ENCODE peak calls at places on chromosome X, in nine cellular contexts. One of them, this sample, is unnamed.

GRCh38 chrX:135384161-135384836 is 37.4 kb upstream of the SMIM10L2A start:
- DNase-seq in left lung: no peak
- DNase-seq in GM12878: no peak
- DNase-seq in AG04449: no peak
- DNase-seq in type B pancreatic cell: no peak
- DNase-seq in lower leg skin: no peak
- DNase-seq in LNCaP clone FGC: no peak
- DNase-seq in astrocyte of the cerebellum: no peak
- DNase-seq in NB4: peak; percentile 44
- DNase-seq in this sample: no peak

GRCh38 chrX:70139736-70140135 is 6.5 kb downstream of the IGBP1 start:
- DNase-seq in left lung: no peak
- DNase-seq in GM12878: no peak
- DNase-seq in AG04449: no peak
- DNase-seq in type B pancreatic cell: no peak
- DNase-seq in lower leg skin: no peak
- DNase-seq in LNCaP clone FGC: no peak
- DNase-seq in astrocyte of the cerebellum: no peak
- DNase-seq in NB4: no peak
- DNase-seq in this sample: no peak

GRCh38 chrX:17535229-17535628 is 160.2 kb downstream of the NHS start:
- DNase-seq in left lung: no peak
- DNase-seq in GM12878: no peak
- DNase-seq in AG04449: no peak
- DNase-seq in type B pancreatic cell: no peak
- DNase-seq in lower leg skin: no peak
- DNase-seq in LNCaP clone FGC: no peak
- DNase-seq in astrocyte of the cerebellum: no peak
- DNase-seq in NB4: peak; percentile 40
- DNase-seq in this sample: no peak

GRCh38 chrX:41081821-41082220 is 3.4 kb upstream of the USP9X start:
- DNase-seq in left lung: no peak
- DNase-seq in GM12878: no peak
- DNase-seq in AG04449: no peak
- DNase-seq in type B pancreatic cell: no peak
- DNase-seq in lower leg skin: no peak
- DNase-seq in LNCaP clone FGC: no peak
- DNase-seq in astrocyte of the cerebellum: no peak
- DNase-seq in NB4: no peak
- DNase-seq in this sample: no peak

GRCh38 chrX:78708171-78708570 is 39.3 kb upstream of the LPAR4 start:
- DNase-seq in left lung: no peak
- DNase-seq in GM12878: no peak
- DNase-seq in AG04449: no peak
- DNase-seq in type B pancreatic cell: no peak
- DNase-seq in lower leg skin: no peak
- DNase-seq in LNCaP clone FGC: no peak
- DNase-seq in astrocyte of the cerebellum: peak; percentile 16
- DNase-seq in NB4: peak; percentile 73
- DNase-seq in this sample: no peak

GRCh38 chrX:74061879-74062278 is 242.1 kb upstream of the ZCCHC13 start:
- DNase-seq in left lung: no peak
- DNase-seq in GM12878: no peak
- DNase-seq in AG04449: no peak
- DNase-seq in type B pancreatic cell: no peak
- DNase-seq in lower leg skin: no peak
- DNase-seq in LNCaP clone FGC: no peak
- DNase-seq in astrocyte of the cerebellum: no peak
- DNase-seq in NB4: no peak
- DNase-seq in this sample: no peak

GRCh38 chrX:118459494-118459893 is 36.1 kb upstream of the DOCK11 start:
- DNase-seq in left lung: no peak
- DNase-seq in GM12878: peak; percentile 2
- DNase-seq in AG04449: no peak
- DNase-seq in type B pancreatic cell: no peak
- DNase-seq in lower leg skin: no peak
- DNase-seq in LNCaP clone FGC: no peak
- DNase-seq in astrocyte of the cerebellum: peak; percentile 26
- DNase-seq in NB4: peak; percentile 42
- DNase-seq in this sample: no peak

GRCh38 chrX:265502-265901 is 15.7 kb upstream of the PLCXD1 start:
- DNase-seq in left lung: peak; percentile 31
- DNase-seq in GM12878: no peak
- DNase-seq in AG04449: no peak
- DNase-seq in type B pancreatic cell: peak; percentile 43
- DNase-seq in lower leg skin: peak; percentile 9
- DNase-seq in LNCaP clone FGC: no peak
- DNase-seq in astrocyte of the cerebellum: no peak
- DNase-seq in NB4: no peak
- DNase-seq in this sample: no peak

GRCh38 chrX:117973175-117974075 is 143.2 kb downstream of the KLHL13 start:
- DNase-seq in left lung: no peak
- DNase-seq in GM12878: no peak
- DNase-seq in AG04449: no peak
- DNase-seq in type B pancreatic cell: no peak
- DNase-seq in lower leg skin: no peak
- DNase-seq in LNCaP clone FGC: no peak
- DNase-seq in astrocyte of the cerebellum: no peak
- DNase-seq in NB4: no peak
- DNase-seq in this sample: no peak

GRCh38 chrX:110394653-110395052 is 36.0 kb downstream of the RTL9 start:
- DNase-seq in left lung: no peak
- DNase-seq in GM12878: no peak
- DNase-seq in AG04449: no peak
- DNase-seq in type B pancreatic cell: no peak
- DNase-seq in lower leg skin: no peak
- DNase-seq in LNCaP clone FGC: no peak
- DNase-seq in astrocyte of the cerebellum: no peak
- DNase-seq in NB4: peak; percentile 16
- DNase-seq in this sample: no peak

GRCh38 chrX:118968031-118968430 is 6.4 kb upstream of the LONRF3 start:
- DNase-seq in left lung: no peak
- DNase-seq in GM12878: no peak
- DNase-seq in AG04449: no peak
- DNase-seq in type B pancreatic cell: no peak
- DNase-seq in lower leg skin: no peak
- DNase-seq in LNCaP clone FGC: no peak
- DNase-seq in astrocyte of the cerebellum: no peak
- DNase-seq in NB4: no peak
- DNase-seq in this sample: no peak

GRCh38 chrX:128653524-128653923 is 601.3 kb upstream of the ACTRT1 start:
- DNase-seq in left lung: no peak
- DNase-seq in GM12878: no peak
- DNase-seq in AG04449: no peak
- DNase-seq in type B pancreatic cell: no peak
- DNase-seq in lower leg skin: no peak
- DNase-seq in LNCaP clone FGC: no peak
- DNase-seq in astrocyte of the cerebellum: no peak
- DNase-seq in NB4: no peak
- DNase-seq in this sample: no peak

GRCh38 chrX:40871385-40872082 is 136.2 kb upstream of the MED14 start:
- DNase-seq in left lung: no peak
- DNase-seq in GM12878: peak; percentile 87
- DNase-seq in AG04449: no peak
- DNase-seq in type B pancreatic cell: no peak
- DNase-seq in lower leg skin: no peak
- DNase-seq in LNCaP clone FGC: no peak
- DNase-seq in astrocyte of the cerebellum: no peak
- DNase-seq in NB4: no peak
- DNase-seq in this sample: no peak

GRCh38 chrX:78029663-78030062 is 60.2 kb upstream of the PGAM4 start:
- DNase-seq in left lung: no peak
- DNase-seq in GM12878: no peak
- DNase-seq in AG04449: no peak
- DNase-seq in type B pancreatic cell: no peak
- DNase-seq in lower leg skin: no peak
- DNase-seq in LNCaP clone FGC: peak; percentile 30
- DNase-seq in astrocyte of the cerebellum: peak; percentile 3
- DNase-seq in NB4: peak; percentile 57
- DNase-seq in this sample: no peak

DNA sequence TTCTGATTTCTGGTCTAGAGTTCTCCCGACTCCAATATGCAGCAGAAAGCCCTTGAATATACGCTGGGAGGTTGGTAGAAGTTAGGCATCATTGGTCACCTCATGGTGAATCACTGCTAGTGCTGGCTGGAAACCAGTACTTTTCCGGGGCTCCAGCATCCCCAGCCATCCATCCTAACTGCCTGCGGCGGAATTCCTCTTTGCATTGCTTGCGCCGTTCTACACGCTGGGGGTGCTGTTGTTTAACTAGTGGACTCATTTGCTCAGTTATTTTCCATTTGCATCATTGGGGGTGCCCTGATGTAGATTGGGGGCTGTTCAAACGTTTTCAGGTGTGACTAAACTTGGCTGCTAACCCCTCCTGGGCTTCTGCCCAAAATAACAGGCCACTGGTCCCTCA is 23.3 kb upstream of the GPR50 start:
- DNase-seq in left lung: no peak
- DNase-seq in GM12878: no peak
- DNase-seq in AG04449: no peak
- DNase-seq in type B pancreatic cell: no peak
- DNase-seq in lower leg skin: no peak
- DNase-seq in LNCaP clone FGC: no peak
- DNase-seq in astrocyte of the cerebellum: no peak
- DNase-seq in NB4: peak; percentile 1
- DNase-seq in this sample: no peak
- TF ChIP-seq CTCF in left lung: no peak
- TF ChIP-seq CTCF in GM12878: no peak
- TF ChIP-seq CTCF in AG04449: peak; percentile 18
- TF ChIP-seq CTCF in type B pancreatic cell: peak; percentile 63
- TF ChIP-seq CTCF in lower leg skin: no peak
- TF ChIP-seq CTCF in LNCaP clone FGC: peak; percentile 53
- TF ChIP-seq CTCF in astrocyte of the cerebellum: peak; percentile 21
- TF ChIP-seq CTCF in NB4: no peak
- TF ChIP-seq CTCF in this sample: no peak

GRCh38 chrX:98654565-98654964 is 1755.5 kb downstream of the PCDH19 start:
- DNase-seq in left lung: no peak
- DNase-seq in GM12878: no peak
- DNase-seq in AG04449: no peak
- DNase-seq in type B pancreatic cell: no peak
- DNase-seq in lower leg skin: no peak
- DNase-seq in LNCaP clone FGC: no peak
- DNase-seq in astrocyte of the cerebellum: no peak
- DNase-seq in NB4: no peak
- DNase-seq in this sample: no peak
- TF ChIP-seq CTCF in left lung: no peak
- TF ChIP-seq CTCF in GM12878: no peak
- TF ChIP-seq CTCF in AG04449: no peak
- TF ChIP-seq CTCF in type B pancreatic cell: no peak
- TF ChIP-seq CTCF in lower leg skin: no peak
- TF ChIP-seq CTCF in LNCaP clone FGC: no peak
- TF ChIP-seq CTCF in astrocyte of the cerebellum: no peak
- TF ChIP-seq CTCF in NB4: no peak
- TF ChIP-seq CTCF in this sample: no peak

DNA sequence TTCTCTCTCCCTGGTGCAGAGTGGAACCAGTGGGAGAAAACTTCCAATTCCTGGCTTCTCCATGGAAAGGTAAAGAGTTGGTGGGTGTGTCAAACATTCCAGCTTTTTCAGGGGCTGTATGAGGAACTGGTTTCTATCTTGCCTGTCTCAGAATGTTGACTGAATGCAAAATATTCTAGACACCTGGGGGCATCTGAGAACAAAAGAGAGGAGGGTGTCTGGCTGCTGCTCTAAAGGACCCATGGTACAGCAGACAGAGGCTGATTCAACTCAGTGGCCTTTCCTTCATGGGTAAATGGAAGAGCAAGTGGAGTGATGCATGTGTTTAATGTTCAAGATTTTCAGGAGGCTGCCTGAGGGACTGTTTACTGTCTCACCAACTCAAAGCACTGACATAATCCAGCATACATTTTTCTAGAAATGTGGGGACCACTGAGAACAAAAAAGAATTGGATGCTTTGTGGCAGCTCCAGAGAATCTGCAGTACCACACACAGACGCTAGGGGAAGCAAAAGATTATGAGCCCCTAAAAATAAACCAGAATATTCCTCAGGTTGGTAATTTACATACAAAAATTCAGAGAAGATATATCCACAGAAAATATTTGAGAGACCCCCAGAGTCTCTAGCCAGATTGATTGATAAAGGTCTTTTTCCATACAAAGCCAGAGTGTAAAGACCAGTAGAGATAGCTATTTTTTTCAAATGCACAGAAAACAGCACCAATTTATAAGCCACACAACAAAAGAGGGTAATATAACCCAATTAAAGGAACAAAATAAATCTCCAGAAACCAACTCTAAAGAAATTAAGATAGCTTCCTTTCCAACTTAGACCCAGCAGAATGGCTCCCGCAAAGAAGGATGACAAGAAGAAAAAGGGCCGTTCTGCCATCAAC is 48.0 kb upstream of the STARD8 start:
- DNase-seq in left lung: no peak
- DNase-seq in GM12878: no peak
- DNase-seq in AG04449: no peak
- DNase-seq in type B pancreatic cell: no peak
- DNase-seq in lower leg skin: no peak
- DNase-seq in LNCaP clone FGC: no peak
- DNase-seq in astrocyte of the cerebellum: no peak
- DNase-seq in NB4: peak; percentile 15
- DNase-seq in this sample: no peak
- TF ChIP-seq CTCF in left lung: peak; percentile 62
- TF ChIP-seq CTCF in GM12878: peak; percentile 59
- TF ChIP-seq CTCF in AG04449: peak; percentile 29
- TF ChIP-seq CTCF in type B pancreatic cell: peak; percentile 73
- TF ChIP-seq CTCF in lower leg skin: no peak
- TF ChIP-seq CTCF in LNCaP clone FGC: peak; percentile 28
- TF ChIP-seq CTCF in astrocyte of the cerebellum: peak; percentile 75
- TF ChIP-seq CTCF in NB4: peak; percentile 56
- TF ChIP-seq CTCF in this sample: peak; percentile 74

DNA sequence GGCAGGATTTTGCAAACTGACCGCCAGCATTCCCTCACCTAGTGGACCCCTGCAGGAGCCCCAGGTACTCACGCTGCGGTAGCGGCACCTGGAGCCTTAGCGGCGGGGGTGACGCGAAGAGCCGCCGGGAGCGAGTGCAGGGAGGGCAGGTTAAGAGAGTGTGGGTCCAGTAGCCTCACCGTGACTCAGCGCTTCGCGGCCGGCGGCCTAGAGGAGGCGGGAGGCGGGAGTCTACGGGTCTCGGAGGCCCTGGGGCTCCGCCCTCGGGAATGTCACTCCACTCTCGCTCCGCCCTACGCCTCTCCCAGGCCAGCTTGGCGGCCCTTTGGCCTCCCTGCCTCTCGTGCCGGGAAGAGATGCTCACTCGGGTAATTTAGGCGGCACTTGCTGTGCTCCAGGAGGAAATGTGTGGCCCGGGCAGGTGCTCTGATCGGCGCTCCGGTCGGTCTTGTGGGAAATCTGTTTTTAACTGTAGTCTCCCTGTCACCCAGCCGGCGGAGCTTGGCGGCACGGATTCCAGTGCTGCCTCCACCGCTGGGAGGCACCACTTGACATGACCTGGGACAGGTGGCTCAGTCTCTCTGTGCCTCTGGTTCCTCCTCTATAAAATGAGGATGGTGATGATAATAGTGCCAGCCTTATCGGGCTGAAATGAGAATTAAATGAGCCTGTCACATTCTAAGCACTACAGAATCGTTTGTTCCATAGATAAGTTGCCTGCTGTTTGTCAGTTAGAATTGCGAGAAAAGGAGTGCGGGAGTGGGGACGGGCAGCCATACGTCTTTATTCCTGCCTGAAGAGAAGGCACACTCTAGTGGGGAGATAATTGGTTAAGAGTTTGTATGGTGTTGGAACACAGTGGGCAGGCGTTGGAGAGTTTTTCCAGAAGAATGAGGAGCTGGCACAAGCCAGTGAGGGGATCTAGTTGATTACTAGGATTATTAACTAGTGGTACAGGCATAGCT is at the start of gene PIR:
- DNase-seq in left lung: peak; percentile 96
- DNase-seq in GM12878: peak; percentile 17
- DNase-seq in AG04449: no peak
- DNase-seq in type B pancreatic cell: peak; percentile 90
- DNase-seq in lower leg skin: peak; percentile 72
- DNase-seq in LNCaP clone FGC: peak; percentile 61
- DNase-seq in astrocyte of the cerebellum: peak; percentile 29
- DNase-seq in NB4: peak; percentile 83
- DNase-seq in this sample: peak; percentile 66
- TF ChIP-seq CTCF in left lung: peak; percentile 17
- TF ChIP-seq CTCF in GM12878: peak; percentile 31
- TF ChIP-seq CTCF in AG04449: peak; percentile 40
- TF ChIP-seq CTCF in type B pancreatic cell: peak; percentile 64
- TF ChIP-seq CTCF in lower leg skin: no peak
- TF ChIP-seq CTCF in LNCaP clone FGC: peak; percentile 63
- TF ChIP-seq CTCF in astrocyte of the cerebellum: peak; percentile 51
- TF ChIP-seq CTCF in NB4: peak; percentile 14
- TF ChIP-seq CTCF in this sample: no peak